ENCODE peak calls at places on chromosomes 3 and 15, in seven cellular contexts. P is HEK293T, Y is WTC11, A is H1, H is HCT116, I is HepG2, S is GM12878. L is an unnamed sample.

GRCh38 chr3:149042766-149043386 is 43.5 kb downstream of the HLTF start:
- DNase-seq in H (no peak), Y (no peak), A (no peak), P (no peak), S (peak), I (no peak), L (no peak)

GRCh38 chr3:71931930-71932329 is 147.0 kb upstream of the PROK2 start:
- DNase-seq in Y (no peak), S (no peak), I (no peak), H (no peak), A (no peak), P (no peak), L (no peak)

GRCh38 chr3:22714758-22715157 is 488.4 kb upstream of the UBE2E2 start:
- DNase-seq in H (no peak), P (no peak), Y (no peak), I (no peak), A (no peak), S (no peak), L (no peak)

GRCh38 chr15:26102988-26103387 is 239.9 kb upstream of the ATP10A start:
- DNase-seq in P (no peak), Y (no peak), S (no peak), I (no peak), A (peak), H (no peak), L (peak)

GRCh38 chr3:129614927-129615363 is 8.5 kb upstream of the PLXND1 start:
- DNase-seq in S (no peak), H (no peak), P (no peak), I (no peak), A (no peak), Y (no peak), L (peak)

GRCh38 chr3:197736491-197737318 is at the start of gene RUBCN:
- DNase-seq in A (peak), H (peak), S (peak), P (peak), Y (peak), I (peak), L (peak)

GRCh38 chr15:76799760-76800159 is 105.4 kb downstream of the SCAPER start:
- DNase-seq in S (no peak), P (no peak), I (no peak), A (no peak), H (no peak), Y (no peak), L (peak)

GRCh38 chr3:71684752-71685151 is 40.5 kb downstream of the EIF4E3 start:
- DNase-seq in A (no peak), I (no peak), H (no peak), P (no peak), S (no peak), Y (no peak), L (no peak)

GRCh38 chr3:66583646-66584045 is 82.8 kb upstream of the LRIG1 start:
- DNase-seq in A (no peak), P (no peak), I (no peak), Y (no peak), H (no peak), S (no peak), L (no peak)

GRCh38 chr3:56054827-56055226 is 413.4 kb downstream of the ERC2 start:
- DNase-seq in P (peak), A (no peak), Y (no peak), I (no peak), S (no peak), H (no peak), L (no peak)

GRCh38 chr15:86139828-86140227 is 60.2 kb downstream of the AGBL1 start:
- DNase-seq in Y (peak), S (no peak), H (no peak), P (peak), I (no peak), A (peak), L (peak)

GRCh38 chr3:130997291-130997690 is 29.3 kb downstream of the ASTE1 start:
- DNase-seq in I (no peak), A (no peak), H (no peak), Y (no peak), S (no peak), P (no peak), L (no peak)

GRCh38 chr3:42518800-42519567 is 16.5 kb downstream of the VIPR1 start:
- DNase-seq in I (no peak), Y (peak), H (no peak), P (no peak), S (no peak), A (peak), L (peak)

GRCh38 chr3:18988619-18989229 is 159.6 kb upstream of the KCNH8 start:
- DNase-seq in I (peak), A (no peak), Y (no peak), P (peak), H (no peak), S (no peak), L (no peak)

GRCh38 chr15:48644498-48644826 is 1.0 kb downstream of the FBN1 start:
- DNase-seq in H (no peak), S (no peak), Y (no peak), I (no peak), A (no peak), P (no peak), L (no peak)

GRCh38 chr3:33144433-33144832 is 30.6 kb downstream of the CRTAP start:
- DNase-seq in I (peak), Y (peak), A (peak), S (no peak), P (peak), H (no peak), L (peak)

GRCh38 chr3:132135628-132136333 is 101.0 kb upstream of the CPNE4 start:
- DNase-seq in P (no peak), Y (no peak), I (peak), H (peak), S (no peak), A (no peak), L (no peak)

GRCh38 chr3:115165266-115165665 is 18.2 kb upstream of the ZBTB20 start:
- DNase-seq in I (no peak), P (no peak), H (no peak), A (no peak), Y (no peak), S (no peak), L (no peak)

GRCh38 chr3:57557088-57557537 is 1.0 kb downstream of the PDE12 start:
- DNase-seq in I (peak), H (no peak), Y (peak), S (no peak), P (peak), A (no peak), L (peak)

GRCh38 chr3:54965746-54966145 is 37.9 kb upstream of the LRTM1 start:
- DNase-seq in P (no peak), S (no peak), I (no peak), Y (no peak), A (no peak), H (no peak), L (no peak)

GRCh38 chr3:131957980-131958379 is 76.8 kb downstream of the CPNE4 start:
- DNase-seq in S (no peak), P (no peak), I (no peak), H (no peak), A (no peak), Y (no peak), L (no peak)

GRCh38 chr3:45781271-45781670 is 15.1 kb downstream of the SLC6A20 start:
- DNase-seq in P (no peak), Y (no peak), H (no peak), I (no peak), A (no peak), S (no peak), L (no peak)

GRCh38 chr15:49145651-49146609 is 9.5 kb downstream of the COPS2 start:
- DNase-seq in Y (peak), A (no peak), S (no peak), H (peak), P (peak), I (peak), L (peak)

GRCh38 chr15:29674661-29675533 is 147.4 kb downstream of the TJP1 start:
- DNase-seq in I (peak), H (no peak), A (peak), P (peak), Y (peak), S (no peak), L (peak)

GRCh38 chr3:174495928-174496327 is 363.2 kb upstream of the NAALADL2 start:
- DNase-seq in H (no peak), P (no peak), S (no peak), A (no peak), Y (no peak), I (no peak), L (no peak)

GRCh38 chr15:92624401-92624991 is 31.1 kb downstream of the FAM174B start:
- DNase-seq in S (no peak), P (no peak), H (no peak), Y (no peak), I (no peak), A (no peak), L (no peak)

GRCh38 chr15:48467801-48468200 is 136.6 kb downstream of the DUT start:
- DNase-seq in Y (no peak), P (no peak), I (no peak), A (no peak), S (no peak), H (no peak), L (no peak)

GRCh38 chr3:111803123-111803593 is 55.9 kb upstream of the PHLDB2 start:
- DNase-seq in P (no peak), A (no peak), H (peak), S (no peak), I (no peak), Y (no peak), L (no peak)

GRCh38 chr3:141093971-141094401 is 42.8 kb downstream of the SPSB4 start:
- DNase-seq in A (no peak), H (no peak), S (no peak), Y (no peak), P (no peak), I (no peak), L (no peak)

GRCh38 chr3:152969557-152970300 is 134.8 kb downstream of the P2RY1 start:
- DNase-seq in Y (no peak), P (no peak), S (no peak), A (no peak), H (no peak), I (peak), L (no peak)

GRCh38 chr3:142863965-142864924 is 24.6 kb downstream of the PCOLCE2 start:
- DNase-seq in A (no peak), Y (no peak), I (no peak), H (no peak), S (no peak), P (no peak), L (no peak)

GRCh38 chr3:107588217-107588616 is 65.5 kb downstream of the BBX start:
- DNase-seq in P (no peak), H (no peak), A (no peak), I (no peak), S (no peak), Y (no peak), L (no peak)

GRCh38 chr3:65245133-65246076 is 557.6 kb upstream of the ADAMTS9 start:
- DNase-seq in I (no peak), Y (no peak), S (no peak), A (no peak), H (no peak), P (no peak), L (no peak)

GRCh38 chr3:148955544-148956346 is 35.6 kb upstream of the GYG1 start:
- DNase-seq in P (peak), I (peak), A (peak), Y (no peak), S (no peak), H (peak), L (peak)

GRCh38 chr3:56357266-56357665 is 111.0 kb downstream of the ERC2 start:
- DNase-seq in S (no peak), I (no peak), A (no peak), H (no peak), P (peak), Y (no peak), L (no peak)

GRCh38 chr3:122858373-122858772 is 63.5 kb downstream of the SLC49A4 start:
- DNase-seq in Y (no peak), S (no peak), H (peak), I (peak), A (no peak), P (no peak), L (no peak)

GRCh38 chr15:67091073-67091965 is 25.9 kb downstream of the SMAD3 start:
- DNase-seq in S (peak), A (no peak), H (peak), I (no peak), Y (no peak), P (no peak), L (peak)

GRCh38 chr3:142987080-142987700 is 14.2 kb upstream of the U2SURP start:
- DNase-seq in A (no peak), Y (no peak), P (peak), S (no peak), H (no peak), I (peak), L (peak)

GRCh38 chr3:25775936-25776335 is 7.3 kb downstream of the NGLY1 start:
- DNase-seq in I (no peak), H (no peak), P (no peak), Y (no peak), A (no peak), S (no peak), L (no peak)

GRCh38 chr3:109643590-109643989 is 306.2 kb upstream of the DPPA4 start:
- DNase-seq in I (peak), A (no peak), H (peak), P (no peak), Y (no peak), S (no peak), L (no peak)

DNA sequence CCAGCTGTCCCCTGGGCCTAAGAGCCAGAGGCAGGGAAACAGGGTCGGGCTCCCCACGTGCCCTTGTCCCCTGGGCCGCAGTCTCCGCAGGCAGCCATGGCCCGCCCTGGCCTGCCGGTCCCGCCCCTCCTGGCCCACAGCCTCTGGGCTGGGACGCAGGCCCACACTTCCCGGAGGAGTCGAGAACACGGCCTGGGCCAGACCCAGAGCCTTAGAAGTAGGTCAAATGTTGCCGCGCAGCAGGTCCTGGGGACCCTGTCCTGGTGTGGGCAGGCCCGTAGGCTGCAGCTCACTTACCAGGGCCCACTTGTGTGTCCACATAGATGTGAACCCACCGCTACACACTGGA is 4.3 kb upstream of the MYL3 start:
- DNase-seq in H (no peak), P (no peak), A (no peak), Y (no peak), S (no peak), I (no peak), L (no peak)
- TF ChIP-seq SP1 in H (no peak), P (no peak), A (no peak), Y (no peak), S (no peak), I (no peak), L (no peak)

DNA sequence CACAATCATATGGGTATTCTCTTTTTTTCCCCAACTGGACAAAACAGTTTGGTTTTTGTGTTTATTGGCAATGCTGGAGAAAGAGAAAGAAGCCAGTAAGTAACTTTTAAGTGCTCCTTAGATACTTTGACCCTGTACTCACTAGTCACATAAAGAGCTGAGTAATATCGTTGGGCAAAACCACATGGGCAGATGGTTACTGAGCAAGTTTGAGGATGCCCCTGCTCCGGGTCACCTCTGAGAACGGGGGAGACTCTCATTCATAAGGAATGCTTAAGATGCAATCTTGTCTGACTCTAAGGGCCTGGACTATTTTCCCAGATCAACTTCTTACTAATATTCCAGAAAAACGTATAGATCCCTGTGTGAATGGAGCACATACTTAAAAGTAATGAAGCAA is 106.4 kb upstream of the SLC2A2 start:
- DNase-seq in I (no peak), S (no peak), A (no peak), H (no peak), P (no peak), Y (no peak), L (no peak)
- TF ChIP-seq SP1 in I (no peak), S (no peak), A (no peak), H (no peak), P (no peak), Y (no peak), L (no peak)

GRCh38 chr3:76111808-76112207 is 326.5 kb upstream of the ZNF717 start:
- DNase-seq in P (no peak), S (no peak), I (no peak), Y (no peak), A (no peak), H (no peak), L (no peak)
- TF ChIP-seq SP1 in P (no peak), S (no peak), I (no peak), Y (no peak), A (no peak), H (no peak), L (no peak)

GRCh38 chr15:24957691-24958090 is 2.9 kb downstream of the SNRPN start:
- DNase-seq in S (no peak), A (no peak), P (no peak), I (no peak), Y (no peak), H (no peak), L (no peak)

GRCh38 chr15:24956131-24956838 is 1.5 kb downstream of the SNRPN start:
- DNase-seq in P (no peak), S (peak), Y (peak), H (no peak), I (peak), A (peak), L (no peak)

GRCh38 chr15:24955549-24955929 is 752 bp downstream of the SNRPN start:
- DNase-seq in A (peak), S (no peak), I (no peak), Y (no peak), H (no peak), P (no peak), L (no peak)

GRCh38 chr15:24954783-24955548 is at the start of the genes SNRPN and SNURF:
- DNase-seq in A (peak), P (no peak), S (peak), I (peak), H (no peak), Y (peak), L (no peak)
- TF ChIP-seq SP1 in A (no peak), P (no peak), S (no peak), I (no peak), H (no peak), Y (peak), L (no peak)

DNA sequence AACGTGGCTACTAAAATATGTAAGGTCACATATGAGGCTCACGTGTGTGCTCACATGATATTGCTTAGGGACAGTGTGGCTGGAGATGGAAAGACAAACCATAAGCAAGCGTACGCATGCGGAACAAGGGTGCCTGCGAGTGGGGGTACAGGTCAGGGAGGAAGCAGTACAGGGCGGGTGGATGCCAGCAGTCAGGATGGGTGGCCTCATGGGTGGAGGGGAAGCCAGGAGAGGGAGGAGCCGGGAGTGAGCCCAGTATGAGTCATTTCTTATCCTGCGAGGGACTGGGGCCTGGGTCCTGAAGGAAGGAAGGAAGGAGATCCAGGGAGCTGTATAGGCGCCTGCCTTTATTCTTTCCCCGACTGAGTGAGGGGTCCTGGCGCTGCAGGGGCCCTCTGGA is 42.0 kb upstream of the CGNL1 start:
- DNase-seq in I (no peak), P (no peak), H (no peak), S (no peak), Y (no peak), A (no peak), L (peak)
- TF ChIP-seq SP1 in I (no peak), P (no peak), H (no peak), S (no peak), Y (no peak), A (no peak), L (no peak)

DNA sequence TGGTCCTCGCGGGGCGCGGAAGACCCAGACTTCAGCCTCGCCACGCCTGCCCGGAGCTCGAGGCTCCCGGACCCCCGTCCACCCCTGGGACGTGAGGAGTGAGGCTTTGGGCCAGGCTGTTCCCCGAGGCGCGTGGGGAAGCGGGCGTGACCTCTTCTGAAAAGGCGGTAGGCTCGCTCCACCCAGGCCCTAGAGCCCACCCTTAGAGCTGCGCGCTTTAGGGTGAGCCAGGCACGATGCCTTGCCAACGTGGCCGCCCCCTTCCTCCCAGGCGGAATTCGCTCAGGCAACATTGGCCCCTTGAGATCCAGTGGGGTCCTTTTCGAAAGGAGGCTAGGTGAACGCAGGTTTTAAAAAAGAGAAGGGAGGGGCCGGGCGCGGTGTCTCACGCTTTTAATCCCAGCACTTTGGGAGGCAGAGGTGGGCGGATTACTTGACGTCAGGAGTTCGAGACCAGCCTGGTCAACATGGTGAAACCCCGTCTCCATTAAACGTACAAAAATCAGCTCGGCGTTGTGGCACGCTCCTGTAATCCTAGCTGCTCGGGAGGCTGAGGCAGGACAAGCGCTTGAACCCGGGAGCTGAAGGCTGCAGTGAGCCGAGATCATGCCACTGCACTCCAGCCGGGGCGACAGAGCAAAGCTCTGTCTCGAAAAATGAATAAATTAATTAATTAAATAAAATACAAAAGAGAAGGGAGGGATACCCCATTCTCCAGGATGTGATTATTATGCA is 896 bp upstream of the RPP25 start:
- DNase-seq in Y (peak), S (no peak), I (no peak), P (peak), A (peak), H (no peak), L (no peak)
- TF ChIP-seq SP1 in Y (no peak), S (no peak), I (no peak), P (no peak), A (no peak), H (no peak), L (no peak)

GRCh38 chr3:9949115-9949514 is 3.1 kb downstream of the PRRT3 start:
- DNase-seq in Y (no peak), P (no peak), A (no peak), I (no peak), S (no peak), H (no peak), L (no peak)

GRCh38 chr3:9949626-9950025 is 2.6 kb downstream of the PRRT3 start:
- DNase-seq in P (no peak), H (no peak), S (no peak), Y (no peak), I (no peak), A (no peak), L (no peak)

GRCh38 chr3:9951962-9952805 is at the start of gene PRRT3:
- DNase-seq in H (no peak), S (no peak), A (peak), I (no peak), P (peak), Y (peak), L (peak)

GRCh38 chr3:9951126-9951525 is 1.1 kb downstream of the PRRT3 start:
- DNase-seq in A (no peak), Y (no peak), S (peak), P (no peak), I (no peak), H (no peak), L (no peak)

DNA sequence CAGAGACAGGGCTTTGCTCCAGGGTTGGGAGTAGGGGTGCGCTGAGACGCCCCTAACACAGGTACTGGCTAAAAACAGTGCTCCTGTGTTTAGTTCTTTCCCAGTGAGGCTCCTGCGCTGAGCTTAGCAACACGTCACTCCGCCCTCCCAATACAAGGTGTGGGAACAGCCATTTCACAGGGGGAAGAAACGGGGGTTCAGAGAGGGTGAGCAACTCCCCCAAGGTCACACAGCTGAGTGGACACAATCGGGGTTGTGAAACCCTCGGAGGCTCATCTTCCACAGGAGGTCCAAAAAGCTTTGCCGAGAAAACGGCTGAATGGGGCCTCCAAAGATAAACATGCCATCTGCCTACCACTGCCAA is 628 bp downstream of the PRRT3 start:
- DNase-seq in Y (no peak), P (no peak), I (no peak), A (no peak), H (no peak), S (no peak), L (no peak)
- TF ChIP-seq SP1 in Y (no peak), P (no peak), I (no peak), A (no peak), H (no peak), S (no peak), L (no peak)